ENCODE peak calls at places on chromosomes 16 and 17, in six cellular contexts. J is ureter; S is activated CD8-positive, alpha-beta memory T cell treated with anti-CD3 and anti-CD28 coated beads for 48 hours; U is K562; N is IMR-90; O is occipital lobe. D is an unnamed sample.
A peak's percentile ranks its signal among the peaks of the same experiment; 100 is the strongest.

GRCh38 chr16:66478733-66479511 is 51.8 kb downstream of the BEAN1 start:
- DNase-seq in J (peak; percentile 82), S (peak; percentile 51), U (peak; percentile 78), N (peak; percentile 40), O (peak; percentile 17), D (no peak)

GRCh38 chr16:78183437-78183836 is 84.0 kb downstream of the WWOX start:
- DNase-seq in J (no peak), S (no peak), U (no peak), N (no peak), O (peak; percentile 46), D (no peak)

GRCh38 chr17:5705081-5705875 is 121.0 kb upstream of the NLRP1 start:
- DNase-seq in J (no peak), S (no peak), U (peak; percentile 20), N (peak; percentile 1), O (no peak), D (no peak)

GRCh38 chr17:3795758-3796102 is 5.3 kb downstream of the ITGAE start:
- DNase-seq in J (no peak), S (no peak), U (no peak), N (no peak), O (no peak), D (no peak)

GRCh38 chr17:37787055-37787720 is 42.3 kb upstream of the HNF1B start:
- DNase-seq in J (no peak), S (no peak), U (no peak), N (peak; percentile 72), O (no peak), D (no peak)

GRCh38 chr17:57539528-57540301 is 205.4 kb downstream of the CCDC182 start:
- DNase-seq in J (no peak), S (no peak), U (no peak), N (no peak), O (no peak), D (no peak)

GRCh38 chr16:56603589-56603988 is 4.8 kb upstream of the MT2A start:
- DNase-seq in J (no peak), S (no peak), U (peak; percentile 69), N (peak; percentile 53), O (no peak), D (no peak)

GRCh38 chr17:57895382-57896060 is 45.7 kb upstream of the MRPS23 start:
- DNase-seq in J (no peak), S (no peak), U (no peak), N (no peak), O (no peak), D (no peak)

GRCh38 chr16:30053376-30054015 is 12.1 kb upstream of the ALDOA start:
- DNase-seq in J (no peak), S (no peak), U (no peak), N (peak; percentile 57), O (no peak), D (no peak)

GRCh38 chr16:11248133-11248532 is 7.9 kb downstream of the SOCS1 start:
- DNase-seq in J (no peak), S (no peak), U (no peak), N (peak; percentile 24), O (no peak), D (no peak)

GRCh38 chr17:77999413-78000173 is 41.1 kb downstream of the TNRC6C start:
- DNase-seq in J (no peak), S (no peak), U (peak; percentile 20), N (peak; percentile 44), O (no peak), D (no peak)

GRCh38 chr16:84617631-84618427 is at the start of gene COTL1:
- DNase-seq in J (peak; percentile 97), S (peak; percentile 86), U (peak; percentile 99), N (peak; percentile 99), O (peak; percentile 95), D (peak; percentile 92)

GRCh38 chr17:70407501-70407900 is 238.2 kb downstream of the KCNJ2 start:
- DNase-seq in J (no peak), S (no peak), U (no peak), N (peak; percentile 1), O (no peak), D (no peak)

GRCh38 chr17:5203908-5204294 is 12.2 kb upstream of the ZNF594 start:
- DNase-seq in J (no peak), S (no peak), U (no peak), N (peak; percentile 79), O (no peak), D (no peak)

GRCh38 chr17:41521574-41522261 is 3.0 kb upstream of the KRT15 start:
- DNase-seq in J (peak; percentile 86), S (no peak), U (peak; percentile 81), N (peak; percentile 91), O (no peak), D (no peak)

GRCh38 chr16:23356941-23357340 is 54.8 kb downstream of the SCNN1B start:
- DNase-seq in J (no peak), S (no peak), U (no peak), N (no peak), O (no peak), D (no peak)

GRCh38 chr16:30187971-30188561 is 4.7 kb downstream of the CORO1A start:
- DNase-seq in J (no peak), S (no peak), U (no peak), N (no peak), O (no peak), D (peak; percentile 61)

GRCh38 chr17:63925615-63926014 is 6.5 kb downstream of the CD79B start:
- DNase-seq in J (no peak), S (no peak), U (no peak), N (no peak), O (no peak), D (no peak)

GRCh38 chr16:30740364-30741251 is 7.6 kb upstream of the PHKG2 start:
- DNase-seq in J (peak; percentile 94), S (no peak), U (peak; percentile 74), N (peak; percentile 55), O (no peak), D (peak; percentile 88)

GRCh38 chr17:48841395-48841831 is 10.6 kb downstream of the CALCOCO2 start:
- DNase-seq in J (no peak), S (no peak), U (no peak), N (peak; percentile 76), O (peak; percentile 10), D (no peak)

GRCh38 chr16:55302635-55303034 is 21.4 kb upstream of the IRX6 start:
- DNase-seq in J (no peak), S (no peak), U (no peak), N (no peak), O (no peak), D (no peak)

GRCh38 chr17:64534187-64534586 is 27.4 kb downstream of the CEP95 start:
- DNase-seq in J (no peak), S (no peak), U (no peak), N (no peak), O (no peak), D (no peak)

GRCh38 chr16:11576427-11577289 is 10.1 kb downstream of the LITAF start:
- DNase-seq in J (no peak), S (no peak), U (no peak), N (no peak), O (no peak), D (no peak)

GRCh38 chr16:10743610-10744369 is at the start of gene NUBP1:
- DNase-seq in J (peak; percentile 100), S (peak; percentile 98), U (peak; percentile 98), N (peak; percentile 97), O (peak; percentile 99), D (peak; percentile 99)

GRCh38 chr17:12256380-12256995 is 235.8 kb downstream of the MAP2K4 start:
- DNase-seq in J (no peak), S (no peak), U (peak; percentile 43), N (peak; percentile 81), O (no peak), D (no peak)

GRCh38 chr16:82329504-82330192 is 159.6 kb upstream of the MPHOSPH6 start:
- DNase-seq in J (no peak), S (no peak), U (no peak), N (no peak), O (no peak), D (no peak)

D was measured in ascending aorta.